ENCODE peak calls at places on chromosome 17, in six cellular contexts. S is spleen, Q is astrocyte of the cerebellum, B is heart right ventricle, N is fibroblast of the aortic adventitia, J is SJSA1. V is an unnamed sample.

GRCh38 chr17:41015473-41015872 is 6.5 kb upstream of the KRTAP3-1 start:
- DNase-seq in S (no peak), Q (no peak), B (no peak), N (no peak), J (no peak), V (no peak)

GRCh38 chr17:75228305-75228704 is 22.8 kb downstream of the NUP85 start:
- DNase-seq in S (no peak), Q (no peak), B (no peak), N (peak; percentile 22), J (no peak), V (no peak)

GRCh38 chr17:22217135-22217534 is 524.8 kb downstream of the KCNJ18 start:
- DNase-seq in S (peak; percentile 17), Q (no peak), B (no peak), N (no peak), J (no peak), V (no peak)

GRCh38 chr17:14359251-14359939 is 58.5 kb downstream of the HS3ST3B1 start:
- DNase-seq in S (peak; percentile 86), Q (no peak), B (peak; percentile 5), N (no peak), J (peak; percentile 22), V (no peak)

GRCh38 chr17:61221597-61222471 is 177.8 kb upstream of the TBX2 start:
- DNase-seq in S (no peak), Q (peak; percentile 16), B (no peak), N (no peak), J (no peak), V (no peak)

GRCh38 chr17:33461051-33461450 is 168.0 kb upstream of the ASIC2 start:
- DNase-seq in S (no peak), Q (no peak), B (no peak), N (no peak), J (no peak), V (no peak)

GRCh38 chr17:20996724-20997615 is 45.8 kb downstream of the USP22 start:
- DNase-seq in S (peak; percentile 68), Q (no peak), B (no peak), N (no peak), J (no peak), V (peak; percentile 7)

GRCh38 chr17:36614974-36615373 is 13.6 kb downstream of the MRM1 start:
- DNase-seq in S (no peak), Q (no peak), B (no peak), N (no peak), J (no peak), V (no peak)

GRCh38 chr17:64718058-64718457 is 56.0 kb upstream of the SMURF2 start:
- DNase-seq in S (no peak), Q (no peak), B (no peak), N (no peak), J (no peak), V (no peak)

GRCh38 chr17:78131172-78132085 is 858 bp downstream of the TMC8 start:
- DNase-seq in S (peak; percentile 91), Q (no peak), B (no peak), N (no peak), J (no peak), V (no peak)

GRCh38 chr17:57021226-57021940 is 43.5 kb downstream of the SCPEP1 start:
- DNase-seq in S (no peak), Q (no peak), B (no peak), N (no peak), J (no peak), V (peak; percentile 89)

GRCh38 chr17:75277664-75278071 is 6.6 kb upstream of the MIF4GD start:
- DNase-seq in S (no peak), Q (peak; percentile 55), B (no peak), N (peak; percentile 74), J (no peak), V (no peak)

GRCh38 chr17:38564869-38565268 is 40.9 kb downstream of the SRCIN1 start:
- DNase-seq in S (no peak), Q (no peak), B (no peak), N (no peak), J (no peak), V (no peak)

GRCh38 chr17:50212121-50212843 is 10.9 kb upstream of the COL1A1 start:
- DNase-seq in S (no peak), Q (no peak), B (no peak), N (peak; percentile 95), J (peak; percentile 88), V (no peak)

GRCh38 chr17:78947235-78948153 is 22.3 kb upstream of the TIMP2 start:
- DNase-seq in S (no peak), Q (no peak), B (no peak), N (no peak), J (peak; percentile 55), V (peak; percentile 87)

GRCh38 chr17:8859029-8859803 is 8.3 kb downstream of the PIK3R6 start:
- DNase-seq in S (no peak), Q (no peak), B (no peak), N (no peak), J (peak; percentile 90), V (no peak)

GRCh38 chr17:81691196-81691595 is 7.4 kb downstream of the HGS start:
- DNase-seq in S (no peak), Q (no peak), B (no peak), N (no peak), J (no peak), V (no peak)

GRCh38 chr17:32878211-32878610 is 1.3 kb upstream of the MYO1D start:
- DNase-seq in S (no peak), Q (no peak), B (no peak), N (peak; percentile 65), J (no peak), V (peak; percentile 50)

GRCh38 chr17:56125830-56126819 is 27.1 kb upstream of the ANKFN1 start:
- DNase-seq in S (no peak), Q (peak; percentile 81), B (no peak), N (peak; percentile 80), J (peak; percentile 90), V (peak; percentile 15)

GRCh38 chr17:3879591-3880417 is 13.0 kb downstream of the CAMKK1 start:
- DNase-seq in S (no peak), Q (no peak), B (no peak), N (no peak), J (no peak), V (no peak)

GRCh38 chr17:6254036-6254435 is 180.9 kb downstream of the AIPL1 start:
- DNase-seq in S (no peak), Q (peak; percentile 28), B (no peak), N (peak; percentile 3), J (no peak), V (no peak)

GRCh38 chr17:62017496-62017895 is 47.6 kb downstream of the MED13 start:
- DNase-seq in S (no peak), Q (no peak), B (no peak), N (peak; percentile 40), J (no peak), V (no peak)

GRCh38 chr17:43659823-43660222 is 1.9 kb downstream of the MEOX1 start:
- DNase-seq in S (no peak), Q (no peak), B (no peak), N (no peak), J (no peak), V (no peak)
- H3K4me3 ChIP-seq in S (peak overlapping the region; percentile 38), Q (no peak overlapping the region), B (peak overlapping the region; percentile 49), N (no peak overlapping the region), J (no peak overlapping the region), V (no peak overlapping the region)

GRCh38 chr17:17738901-17739300 is 57.6 kb downstream of the RAI1 start:
- DNase-seq in S (no peak), Q (no peak), B (peak; percentile 54), N (no peak), J (no peak), V (peak; percentile 45)
- H3K4me3 ChIP-seq in S (no peak overlapping the region), Q (no peak overlapping the region), B (no peak overlapping the region), N (no peak overlapping the region), J (no peak overlapping the region), V (no peak overlapping the region)

DNA sequence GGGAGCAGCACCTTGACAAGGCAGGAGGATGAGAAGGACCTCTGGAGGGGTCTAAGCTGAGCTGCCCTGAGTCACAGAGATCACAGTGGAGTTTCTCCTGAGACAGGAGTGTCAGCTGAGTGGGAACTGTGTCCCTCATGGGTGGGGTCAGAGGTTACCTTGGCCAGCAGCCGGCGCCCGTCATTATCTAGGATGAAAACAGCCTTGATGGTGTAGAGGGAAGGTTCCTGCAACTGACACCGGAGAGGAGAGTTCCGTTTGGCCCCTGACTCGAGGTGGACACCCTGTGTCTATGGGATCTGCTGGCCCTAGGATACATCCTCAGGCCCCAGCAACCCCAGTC is 933 bp downstream of the COPZ2 start:
- DNase-seq in S (no peak), Q (no peak), B (no peak), N (no peak), J (no peak), V (no peak)
- H3K4me3 ChIP-seq in S (peak overlapping the region; percentile 72), Q (peak overlapping the region; percentile 56), B (peak overlapping the region; percentile 56), N (peak overlapping the region; percentile 74), J (peak overlapping the region; percentile 59), V (no peak overlapping the region)

DNA sequence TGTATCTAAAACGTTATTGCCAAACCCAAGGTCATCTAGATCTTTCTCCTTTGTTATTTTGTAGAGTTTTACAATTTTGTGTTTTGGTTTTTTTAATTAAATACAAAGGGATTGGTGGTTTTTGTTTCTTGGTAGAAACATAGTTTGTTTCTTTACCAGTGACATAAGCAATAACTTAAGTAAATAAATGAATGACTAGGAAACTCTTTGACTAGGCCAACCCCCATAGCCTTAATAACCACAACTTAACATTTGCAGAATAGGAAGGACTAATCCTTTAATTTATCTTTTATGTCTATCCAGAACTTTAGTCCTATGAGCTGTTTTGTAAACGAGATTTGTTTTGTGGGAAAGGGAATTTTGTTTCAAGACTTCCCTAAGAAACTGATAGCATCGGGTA is 162.5 kb downstream of the PRKCA start:
- DNase-seq in S (no peak), Q (no peak), B (no peak), N (no peak), J (no peak), V (no peak)
- H3K4me3 ChIP-seq in S (no peak overlapping the region), Q (no peak overlapping the region), B (no peak overlapping the region), N (no peak overlapping the region), J (no peak overlapping the region), V (no peak overlapping the region)